ENCODE peak calls at places on chromosomes 4 and X, in eight cellular contexts. One of them, this sample, is unnamed.

GRCh38 chr4:159278399-159278798 is 175.5 kb downstream of the RAPGEF2 start:
- DNase-seq in fibroblast of mammary gland: peak
- DNase-seq in type B pancreatic cell: no peak
- DNase-seq in PC-9: no peak
- DNase-seq in tibial artery: no peak
- DNase-seq in PC-3: no peak
- DNase-seq in CD14-positive monocyte: no peak
- DNase-seq in fibroblast of lung: peak
- DNase-seq in this sample: no peak

GRCh38 chr4:4870493-4871266 is 11.2 kb downstream of the MSX1 start:
- DNase-seq in fibroblast of mammary gland: no peak
- DNase-seq in CD14-positive monocyte: no peak
- DNase-seq in PC-3: no peak
- DNase-seq in tibial artery: no peak
- DNase-seq in PC-9: no peak
- DNase-seq in type B pancreatic cell: no peak
- DNase-seq in fibroblast of lung: no peak
- DNase-seq in this sample: no peak

GRCh38 chr4:22474636-22475310 is 41.1 kb downstream of the ADGRA3 start:
- DNase-seq in PC-3: peak
- DNase-seq in type B pancreatic cell: no peak
- DNase-seq in PC-9: no peak
- DNase-seq in fibroblast of lung: peak
- DNase-seq in tibial artery: no peak
- DNase-seq in fibroblast of mammary gland: peak
- DNase-seq in CD14-positive monocyte: no peak
- DNase-seq in this sample: no peak

GRCh38 chr4:1337376-1337831 is 9.6 kb upstream of the UVSSA start:
- DNase-seq in fibroblast of mammary gland: peak
- DNase-seq in CD14-positive monocyte: peak
- DNase-seq in fibroblast of lung: no peak
- DNase-seq in tibial artery: no peak
- DNase-seq in type B pancreatic cell: no peak
- DNase-seq in PC-3: peak
- DNase-seq in PC-9: peak
- DNase-seq in this sample: no peak

GRCh38 chrX:53263597-53264094 is 17.7 kb downstream of the IQSEC2 start:
- DNase-seq in PC-9: peak
- DNase-seq in fibroblast of mammary gland: peak
- DNase-seq in type B pancreatic cell: no peak
- DNase-seq in PC-3: peak
- DNase-seq in CD14-positive monocyte: peak
- DNase-seq in tibial artery: no peak
- DNase-seq in fibroblast of lung: peak
- DNase-seq in this sample: no peak

GRCh38 chr4:183396187-183396738 is 48.2 kb upstream of the CDKN2AIP start:
- DNase-seq in fibroblast of lung: no peak
- DNase-seq in PC-9: no peak
- DNase-seq in PC-3: no peak
- DNase-seq in tibial artery: peak
- DNase-seq in fibroblast of mammary gland: peak
- DNase-seq in type B pancreatic cell: no peak
- DNase-seq in CD14-positive monocyte: no peak
- DNase-seq in this sample: no peak

GRCh38 chrX:100962811-100963210 is 6.7 kb upstream of the ARL13A start:
- DNase-seq in type B pancreatic cell: no peak
- DNase-seq in PC-9: no peak
- DNase-seq in PC-3: no peak
- DNase-seq in tibial artery: no peak
- DNase-seq in fibroblast of mammary gland: no peak
- DNase-seq in CD14-positive monocyte: no peak
- DNase-seq in fibroblast of lung: no peak
- DNase-seq in this sample: no peak

GRCh38 chrX:1941291-1941690 is 326.4 kb downstream of the ASMT start:
- DNase-seq in PC-3: no peak
- DNase-seq in fibroblast of mammary gland: no peak
- DNase-seq in PC-9: no peak
- DNase-seq in CD14-positive monocyte: no peak
- DNase-seq in type B pancreatic cell: no peak
- DNase-seq in tibial artery: no peak
- DNase-seq in fibroblast of lung: no peak
- DNase-seq in this sample: no peak

GRCh38 chrX:5449323-5449722 is 779.3 kb downstream of the NLGN4X start:
- DNase-seq in tibial artery: no peak
- DNase-seq in fibroblast of lung: no peak
- DNase-seq in CD14-positive monocyte: no peak
- DNase-seq in fibroblast of mammary gland: no peak
- DNase-seq in PC-3: no peak
- DNase-seq in PC-9: no peak
- DNase-seq in type B pancreatic cell: no peak
- DNase-seq in this sample: no peak

GRCh38 chrX:48971325-48972213 is at the start of gene KCND1:
- DNase-seq in CD14-positive monocyte: no peak
- DNase-seq in fibroblast of mammary gland: peak
- DNase-seq in PC-9: no peak
- DNase-seq in type B pancreatic cell: no peak
- DNase-seq in fibroblast of lung: peak
- DNase-seq in PC-3: no peak
- DNase-seq in tibial artery: peak
- DNase-seq in this sample: no peak

GRCh38 chr4:182062458-182062857 is 180.7 kb upstream of the TENM3 start:
- DNase-seq in fibroblast of mammary gland: no peak
- DNase-seq in fibroblast of lung: no peak
- DNase-seq in PC-3: no peak
- DNase-seq in PC-9: no peak
- DNase-seq in type B pancreatic cell: no peak
- DNase-seq in CD14-positive monocyte: no peak
- DNase-seq in tibial artery: no peak
- DNase-seq in this sample: no peak

GRCh38 chr4:185023471-185023870 is 5.2 kb downstream of the HELT start:
- DNase-seq in PC-3: no peak
- DNase-seq in fibroblast of lung: no peak
- DNase-seq in tibial artery: no peak
- DNase-seq in CD14-positive monocyte: no peak
- DNase-seq in fibroblast of mammary gland: no peak
- DNase-seq in type B pancreatic cell: no peak
- DNase-seq in PC-9: no peak
- DNase-seq in this sample: no peak
- TF ChIP-seq CTCF in PC-3: no peak
- TF ChIP-seq CTCF in fibroblast of lung: no peak
- TF ChIP-seq CTCF in tibial artery: no peak
- TF ChIP-seq CTCF in CD14-positive monocyte: no peak
- TF ChIP-seq CTCF in fibroblast of mammary gland: no peak
- TF ChIP-seq CTCF in type B pancreatic cell: no peak
- TF ChIP-seq CTCF in PC-9: no peak
- TF ChIP-seq CTCF in this sample: no peak

GRCh38 chr4:137545461-137545861 is 13.2 kb upstream of the PCDH18 start:
- DNase-seq in fibroblast of lung: peak
- DNase-seq in CD14-positive monocyte: no peak
- DNase-seq in tibial artery: peak
- DNase-seq in PC-9: no peak
- DNase-seq in type B pancreatic cell: no peak
- DNase-seq in fibroblast of mammary gland: peak
- DNase-seq in PC-3: no peak
- DNase-seq in this sample: no peak
- TF ChIP-seq CTCF in fibroblast of lung: no peak
- TF ChIP-seq CTCF in CD14-positive monocyte: no peak
- TF ChIP-seq CTCF in tibial artery: no peak
- TF ChIP-seq CTCF in PC-9: no peak
- TF ChIP-seq CTCF in type B pancreatic cell: no peak
- TF ChIP-seq CTCF in fibroblast of mammary gland: peak
- TF ChIP-seq CTCF in PC-3: no peak
- TF ChIP-seq CTCF in this sample: no peak

DNA sequence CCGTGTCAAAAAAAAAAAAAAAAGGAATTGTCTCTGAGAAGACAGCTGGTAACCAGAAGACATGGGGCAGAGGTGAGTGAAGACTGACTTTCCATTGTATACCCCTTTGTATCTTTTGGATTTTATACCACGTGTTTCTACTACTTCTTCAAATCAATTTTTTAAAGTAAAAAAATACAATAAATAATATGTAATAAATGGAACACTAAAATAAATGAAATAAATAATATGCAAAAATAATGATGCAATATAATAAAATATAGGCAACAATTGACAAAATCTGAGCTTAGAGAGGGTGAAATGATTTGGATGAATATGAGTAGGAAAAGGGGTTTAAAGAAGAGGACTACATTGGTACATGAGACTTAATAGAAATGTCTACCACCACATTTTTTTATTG is 155.8 kb downstream of the IL15 start:
- DNase-seq in type B pancreatic cell: no peak
- DNase-seq in fibroblast of lung: no peak
- DNase-seq in PC-9: no peak
- DNase-seq in fibroblast of mammary gland: no peak
- DNase-seq in CD14-positive monocyte: no peak
- DNase-seq in PC-3: no peak
- DNase-seq in tibial artery: no peak
- DNase-seq in this sample: no peak
- TF ChIP-seq CTCF in type B pancreatic cell: no peak
- TF ChIP-seq CTCF in fibroblast of lung: no peak
- TF ChIP-seq CTCF in PC-9: no peak
- TF ChIP-seq CTCF in fibroblast of mammary gland: no peak
- TF ChIP-seq CTCF in CD14-positive monocyte: no peak
- TF ChIP-seq CTCF in PC-3: no peak
- TF ChIP-seq CTCF in tibial artery: no peak
- TF ChIP-seq CTCF in this sample: no peak

GRCh38 chr4:186360551-186360950 is 94.6 kb downstream of the F11 start:
- DNase-seq in fibroblast of lung: no peak
- DNase-seq in tibial artery: no peak
- DNase-seq in fibroblast of mammary gland: no peak
- DNase-seq in PC-3: no peak
- DNase-seq in PC-9: no peak
- DNase-seq in CD14-positive monocyte: no peak
- DNase-seq in type B pancreatic cell: no peak
- DNase-seq in this sample: no peak

GRCh38 chr4:186368291-186368690 is 102.3 kb downstream of the F11 start:
- DNase-seq in CD14-positive monocyte: no peak
- DNase-seq in PC-3: no peak
- DNase-seq in tibial artery: no peak
- DNase-seq in fibroblast of lung: no peak
- DNase-seq in PC-9: no peak
- DNase-seq in fibroblast of mammary gland: no peak
- DNase-seq in type B pancreatic cell: no peak
- DNase-seq in this sample: no peak

GRCh38 chr4:186366326-186366725 is 100.3 kb downstream of the F11 start:
- DNase-seq in type B pancreatic cell: no peak
- DNase-seq in PC-9: no peak
- DNase-seq in fibroblast of lung: no peak
- DNase-seq in tibial artery: no peak
- DNase-seq in PC-3: no peak
- DNase-seq in CD14-positive monocyte: no peak
- DNase-seq in fibroblast of mammary gland: no peak
- DNase-seq in this sample: no peak
- TF ChIP-seq CTCF in type B pancreatic cell: no peak
- TF ChIP-seq CTCF in PC-9: no peak
- TF ChIP-seq CTCF in fibroblast of lung: no peak
- TF ChIP-seq CTCF in tibial artery: no peak
- TF ChIP-seq CTCF in PC-3: peak
- TF ChIP-seq CTCF in CD14-positive monocyte: no peak
- TF ChIP-seq CTCF in fibroblast of mammary gland: no peak
- TF ChIP-seq CTCF in this sample: no peak

GRCh38 chr4:6918345-6918744 is 8.7 kb downstream of the TBC1D14 start:
- DNase-seq in fibroblast of mammary gland: no peak
- DNase-seq in PC-3: no peak
- DNase-seq in CD14-positive monocyte: no peak
- DNase-seq in tibial artery: no peak
- DNase-seq in type B pancreatic cell: no peak
- DNase-seq in PC-9: no peak
- DNase-seq in fibroblast of lung: no peak
- DNase-seq in this sample: no peak

GRCh38 chr4:6916069-6916586 is 6.5 kb downstream of the TBC1D14 start:
- DNase-seq in fibroblast of mammary gland: no peak
- DNase-seq in PC-9: no peak
- DNase-seq in tibial artery: no peak
- DNase-seq in type B pancreatic cell: no peak
- DNase-seq in CD14-positive monocyte: no peak
- DNase-seq in fibroblast of lung: no peak
- DNase-seq in PC-3: no peak
- DNase-seq in this sample: no peak

GRCh38 chr4:6916587-6917444 is 7.2 kb downstream of the TBC1D14 start:
- DNase-seq in CD14-positive monocyte: peak
- DNase-seq in fibroblast of lung: no peak
- DNase-seq in fibroblast of mammary gland: peak
- DNase-seq in PC-3: no peak
- DNase-seq in tibial artery: no peak
- DNase-seq in PC-9: peak
- DNase-seq in type B pancreatic cell: no peak
- DNase-seq in this sample: no peak

GRCh38 chr4:6915041-6916005 is 5.7 kb downstream of the TBC1D14 start:
- DNase-seq in PC-9: no peak
- DNase-seq in tibial artery: no peak
- DNase-seq in PC-3: no peak
- DNase-seq in fibroblast of mammary gland: no peak
- DNase-seq in fibroblast of lung: no peak
- DNase-seq in CD14-positive monocyte: no peak
- DNase-seq in type B pancreatic cell: no peak
- DNase-seq in this sample: no peak

GRCh38 chr4:6917445-6918241 is 8.0 kb downstream of the TBC1D14 start:
- DNase-seq in type B pancreatic cell: no peak
- DNase-seq in tibial artery: no peak
- DNase-seq in PC-9: peak
- DNase-seq in CD14-positive monocyte: peak
- DNase-seq in fibroblast of mammary gland: no peak
- DNase-seq in fibroblast of lung: peak
- DNase-seq in PC-3: peak
- DNase-seq in this sample: peak
- TF ChIP-seq CTCF in type B pancreatic cell: peak
- TF ChIP-seq CTCF in tibial artery: no peak
- TF ChIP-seq CTCF in PC-9: peak
- TF ChIP-seq CTCF in CD14-positive monocyte: peak
- TF ChIP-seq CTCF in fibroblast of mammary gland: peak
- TF ChIP-seq CTCF in fibroblast of lung: peak
- TF ChIP-seq CTCF in PC-3: peak
- TF ChIP-seq CTCF in this sample: no peak